ENCODE peak calls at places on chromosomes 4 and X, in seven cellular contexts. K, F, Y, V, Z, J and Q are unnamed samples.
A peak's percentile ranks its signal among the peaks of the same experiment; 100 is the strongest.

GRCh38 chr4:94603170-94603747 is 151.5 kb downstream of the PDLIM5 start:
- DNase-seq in K (no peak), F (no peak), Y (peak; percentile 46), V (peak; percentile 90), Z (peak; percentile 32), J (no peak), Q (no peak)

GRCh38 chr4:155248002-155248896 is 39.8 kb downstream of the NPY2R start:
- DNase-seq in K (no peak), F (no peak), Y (no peak), V (no peak), Z (no peak), J (no peak), Q (no peak)

GRCh38 chr4:38154251-38154650 is 194.1 kb downstream of the PTTG2 start:
- DNase-seq in K (no peak), F (no peak), Y (no peak), V (no peak), Z (no peak), J (no peak), Q (no peak)

GRCh38 chr4:95304898-95305297 is 243.9 kb downstream of the UNC5C start:
- DNase-seq in K (no peak), F (no peak), Y (no peak), V (peak; percentile 35), Z (no peak), J (no peak), Q (peak; percentile 94)

GRCh38 chrX:40176256-40176978 is 78.7 kb upstream of the BCOR start:
- DNase-seq in K (peak; percentile 84), F (peak; percentile 64), Y (peak; percentile 81), V (no peak), Z (no peak), J (peak; percentile 89), Q (no peak)

GRCh38 chrX:71367396-71367795 is 1.2 kb downstream of the TAF1 start:
- DNase-seq in K (no peak), F (no peak), Y (no peak), V (no peak), Z (no peak), J (no peak), Q (no peak)

GRCh38 chr4:139824882-139825522 is 159.4 kb downstream of the MGST2 start:
- DNase-seq in K (no peak), F (no peak), Y (no peak), V (no peak), Z (no peak), J (no peak), Q (no peak)

GRCh38 chr4:77072195-77072753 is 3.5 kb downstream of the CCNI start:
- DNase-seq in K (no peak), F (no peak), Y (no peak), V (no peak), Z (no peak), J (no peak), Q (no peak)

GRCh38 chr4:15556533-15556932 is 86.9 kb downstream of the CC2D2A start:
- DNase-seq in K (no peak), F (no peak), Y (no peak), V (no peak), Z (no peak), J (no peak), Q (no peak)

GRCh38 chrX:119618439-119618838 is 12.2 kb upstream of the NKRF start:
- DNase-seq in K (no peak), F (no peak), Y (peak; percentile 15), V (no peak), Z (no peak), J (no peak), Q (no peak)

GRCh38 chr4:111960241-111960667 is 185.0 kb upstream of the FAM241A start:
- DNase-seq in K (no peak), F (no peak), Y (no peak), V (peak; percentile 41), Z (peak; percentile 35), J (no peak), Q (no peak)

GRCh38 chr4:89056953-89057398 is at the start of gene FAM13A:
- DNase-seq in K (no peak), F (no peak), Y (peak; percentile 77), V (peak; percentile 90), Z (peak; percentile 91), J (peak; percentile 82), Q (peak; percentile 97)

GRCh38 chrX:46582964-46583363 is 9.4 kb downstream of the CHST7 start:
- DNase-seq in K (no peak), F (no peak), Y (no peak), V (peak; percentile 69), Z (no peak), J (no peak), Q (peak; percentile 82)

GRCh38 chr4:137124278-137124932 is 407.9 kb downstream of the PCDH18 start:
- DNase-seq in K (no peak), F (no peak), Y (no peak), V (peak; percentile 40), Z (peak; percentile 74), J (no peak), Q (peak; percentile 57)

GRCh38 chr4:98232202-98232601 is 29.0 kb upstream of the RAP1GDS1 start:
- DNase-seq in K (no peak), F (no peak), Y (no peak), V (no peak), Z (peak; percentile 1), J (no peak), Q (no peak)

GRCh38 chrX:110436497-110436896 is 77.8 kb downstream of the RTL9 start:
- DNase-seq in K (no peak), F (no peak), Y (no peak), V (no peak), Z (no peak), J (no peak), Q (no peak)

GRCh38 chrX:70336767-70337166 is 46.9 kb downstream of the KIF4A start:
- DNase-seq in K (no peak), F (no peak), Y (no peak), V (no peak), Z (no peak), J (no peak), Q (no peak)

GRCh38 chrX:97405031-97405685 is 521.5 kb downstream of the RPA4 start:
- DNase-seq in K (no peak), F (no peak), Y (no peak), V (peak; percentile 34), Z (no peak), J (no peak), Q (no peak)

GRCh38 chrX:108735680-108736508 is 469 bp downstream of the IRS4 start:
- DNase-seq in K (no peak), F (no peak), Y (no peak), V (no peak), Z (no peak), J (no peak), Q (no peak)

GRCh38 chr4:48902266-48902665 is 4.3 kb downstream of the OCIAD2 start:
- DNase-seq in K (no peak), F (no peak), Y (no peak), V (peak; percentile 24), Z (no peak), J (no peak), Q (no peak)

GRCh38 chr4:68734095-68734494 is 63.6 kb upstream of the UGT2B15 start:
- DNase-seq in K (no peak), F (no peak), Y (no peak), V (no peak), Z (no peak), J (no peak), Q (no peak)

GRCh38 chrX:134249231-134249630 is 12.2 kb downstream of the CCDC160 start:
- DNase-seq in K (no peak), F (no peak), Y (no peak), V (no peak), Z (no peak), J (no peak), Q (no peak)

GRCh38 chr4:165621983-165622382 is 243.2 kb downstream of the CPE start:
- DNase-seq in K (no peak), F (no peak), Y (no peak), V (no peak), Z (no peak), J (no peak), Q (no peak)

GRCh38 chr4:16642897-16643296 is 255.5 kb downstream of the LDB2 start:
- DNase-seq in K (no peak), F (no peak), Y (no peak), V (no peak), Z (no peak), J (no peak), Q (no peak)
- TF ChIP-seq CTCF in K (no peak), F (no peak), Y (no peak), V (no peak), Z (no peak), J (no peak), Q (no peak)

GRCh38 chr4:177282284-177282683 is 27.4 kb upstream of the NEIL3 start:
- DNase-seq in K (no peak), F (no peak), Y (no peak), V (no peak), Z (no peak), J (no peak), Q (no peak)

GRCh38 chr4:177283167-177283566 is 26.5 kb upstream of the NEIL3 start:
- DNase-seq in K (no peak), F (no peak), Y (no peak), V (peak; percentile 47), Z (peak; percentile 19), J (no peak), Q (peak; percentile 26)

GRCh38 chr4:177287298-177287697 is 22.4 kb upstream of the NEIL3 start:
- DNase-seq in K (no peak), F (no peak), Y (no peak), V (no peak), Z (no peak), J (no peak), Q (no peak)

GRCh38 chr4:177281544-177281943 is 28.1 kb upstream of the NEIL3 start:
- DNase-seq in K (no peak), F (no peak), Y (no peak), V (no peak), Z (no peak), J (no peak), Q (no peak)

GRCh38 chr4:177285953-177286352 is 23.7 kb upstream of the NEIL3 start:
- DNase-seq in K (no peak), F (no peak), Y (no peak), V (no peak), Z (no peak), J (no peak), Q (no peak)
- H3K4me3 ChIP-seq in K (no peak overlapping the region), F (no peak overlapping the region), Y (no peak overlapping the region), V (no peak overlapping the region), Z (no peak overlapping the region), J (no peak overlapping the region), Q (no peak overlapping the region)

GRCh38 chr4:34953145-34953799 is 1291.0 kb downstream of the ARAP2 start:
- DNase-seq in K (no peak), F (no peak), Y (no peak), V (no peak), Z (peak; percentile 9), J (no peak), Q (no peak)
- TF ChIP-seq CTCF in K (no peak), F (no peak), Y (no peak), V (peak; percentile 10), Z (peak; percentile 36), J (no peak), Q (no peak)

DNA sequence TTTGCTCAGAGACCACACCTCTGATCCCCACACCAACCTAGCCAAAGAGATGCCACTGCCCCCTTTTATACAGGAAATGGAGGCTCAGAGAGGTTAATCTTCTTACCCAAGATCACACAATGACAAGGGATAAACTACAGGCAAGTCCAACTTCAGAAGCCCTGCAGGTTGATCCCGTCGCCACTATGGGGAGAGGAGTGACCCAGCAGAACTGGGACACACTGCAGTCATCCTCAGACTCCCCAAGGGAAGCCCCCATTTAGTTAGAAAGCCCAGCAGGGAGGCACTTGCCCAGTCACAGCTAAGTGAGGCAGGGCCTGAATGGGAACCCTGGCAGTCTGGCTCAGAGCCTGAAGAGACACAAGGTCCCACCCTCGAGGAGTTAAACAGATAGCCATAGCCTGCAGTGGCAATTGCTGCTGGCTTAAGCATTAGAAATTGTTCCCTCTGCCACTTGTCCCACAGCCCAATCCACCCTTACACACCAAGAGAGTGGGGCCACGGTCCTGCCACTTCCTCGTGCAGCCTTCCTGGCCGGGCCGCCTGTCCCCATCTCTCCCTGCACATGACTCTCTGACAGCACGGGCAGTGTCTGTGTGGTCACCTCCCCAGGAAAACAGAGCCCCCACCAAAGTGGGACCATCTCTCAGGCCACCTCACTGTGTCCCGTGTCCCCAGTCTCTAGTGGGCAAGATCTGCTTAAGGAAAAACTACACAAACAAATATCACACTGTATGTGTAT is 2.7 kb downstream of the JAKMIP1 start:
- DNase-seq in K (no peak), F (no peak), Y (no peak), V (no peak), Z (no peak), J (no peak), Q (no peak)
- H3K4me3 ChIP-seq in K (no peak overlapping the region), F (no peak overlapping the region), Y (no peak overlapping the region), V (no peak overlapping the region), Z (no peak overlapping the region), J (no peak overlapping the region), Q (no peak overlapping the region)